ENCODE peak calls at places on chromosomes 16 and 17, in four cellular contexts. V is CD4-positive, CD25-positive, alpha-beta regulatory T cell; G is Caco-2; X is spleen. D is an unnamed sample. For H3K36me3 and H3K4me1, the result is how much of the 10 kb centered on the place peaks cover.

GRCh38 chr17:28528329-28529011 is 22.3 kb downstream of the FOXN1 start:
- DNase-seq in V (no peak), G (no peak), X (no peak), D (no peak)

GRCh38 chr17:49691086-49691676 is 13.3 kb upstream of the SPOP start:
- DNase-seq in V (no peak), G (no peak), X (no peak), D (no peak)

GRCh38 chr17:57408064-57408811 is 151.9 kb downstream of the MSI2 start:
- DNase-seq in V (no peak), G (no peak), X (no peak), D (peak)

GRCh38 chr17:7483238-7484066 is 714 bp upstream of the POLR2A start:
- DNase-seq in V (peak), G (peak), X (peak), D (peak)

GRCh38 chr17:40063034-40063765 is 435 bp downstream of the THRA start:
- DNase-seq in V (no peak), G (peak), X (peak), D (no peak)

GRCh38 chr16:86662195-86662594 is 83.8 kb downstream of the FOXL1 start:
- DNase-seq in V (no peak), G (no peak), X (no peak), D (no peak)

GRCh38 chr16:4407543-4408322 is 8.7 kb downstream of the CORO7 start:
- DNase-seq in V (no peak), G (no peak), X (no peak), D (no peak)

GRCh38 chr17:82787081-82787848 is 35.4 kb downstream of the TBCD start:
- DNase-seq in V (no peak), G (no peak), X (no peak), D (peak)

GRCh38 chr17:39461911-39462641 is 790 bp downstream of the CDK12 start:
- DNase-seq in V (no peak), G (no peak), X (no peak), D (peak)

GRCh38 chr16:85557976-85558589 is 55.0 kb upstream of the GSE1 start:
- DNase-seq in V (no peak), G (peak), X (no peak), D (peak)

GRCh38 chr16:15966420-15967222 is 17.2 kb downstream of the ABCC1 start:
- DNase-seq in V (no peak), G (no peak), X (no peak), D (no peak)

GRCh38 chr17:78151514-78152008 is 5.4 kb downstream of the C17orf99 start:
- DNase-seq in V (no peak), G (peak), X (no peak), D (peak)

GRCh38 chr17:49914096-49914490 is 54.9 kb upstream of the DLX4 start:
- DNase-seq in V (no peak), G (peak), X (no peak), D (no peak)

GRCh38 chr17:78383725-78384471 is 5.4 kb downstream of the PGS1 start:
- DNase-seq in V (peak), G (no peak), X (peak), D (peak)

GRCh38 chr17:3033248-3033640 is 30.2 kb downstream of the OR1D5 start:
- DNase-seq in V (no peak), G (no peak), X (peak), D (no peak)

GRCh38 chr16:275041-275621 is 613 bp downstream of the RGS11 start:
- DNase-seq in V (no peak), G (peak), X (no peak), D (no peak)

GRCh38 chr16:83404261-83404660 is 403.5 kb upstream of the HSBP1 start:
- DNase-seq in V (no peak), G (no peak), X (no peak), D (no peak)

GRCh38 chr16:24850289-24850931 is 4.6 kb downstream of the SLC5A11 start:
- DNase-seq in V (no peak), G (no peak), X (no peak), D (no peak)

DNA sequence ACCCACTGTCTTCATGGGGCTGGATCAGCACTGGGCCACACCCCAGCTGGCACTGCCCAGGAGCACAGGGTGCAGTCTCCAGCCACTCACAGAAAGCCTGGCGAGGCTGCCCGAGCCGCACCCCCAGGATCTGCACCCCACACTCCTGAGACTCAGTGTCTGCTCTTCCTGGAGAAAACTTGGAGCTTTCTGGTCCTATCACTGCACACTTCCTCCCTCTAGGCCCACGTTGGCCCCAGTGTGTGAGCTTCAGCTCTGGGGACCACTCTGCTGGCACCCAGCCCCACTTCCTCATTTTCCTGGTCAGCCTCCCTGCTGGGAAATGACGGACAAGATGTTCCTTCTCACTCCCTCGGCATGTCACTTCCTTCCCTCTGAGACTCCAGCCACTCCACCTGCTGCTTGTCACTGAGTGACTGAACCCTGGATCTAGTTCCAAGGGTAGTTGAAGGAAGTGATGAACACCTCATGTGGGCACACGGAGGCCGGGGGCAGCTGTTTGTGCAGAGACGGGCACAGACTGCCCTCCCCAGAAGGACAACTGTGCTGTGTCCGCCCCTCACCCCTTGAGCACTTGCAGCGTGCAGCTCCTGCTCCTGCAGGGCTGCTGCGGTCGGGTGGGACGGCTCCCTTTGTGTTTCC is 29.0 kb downstream of the ZC3H18 start:
- DNase-seq in V (no peak), G (no peak), X (peak), D (peak)
- H3K36me3 ChIP-seq in V (under half), G (under half), X (half or more), D (under half)

GRCh38 chr16:87705780-87706277 is 60.0 kb downstream of the KLHDC4 start:
- DNase-seq in V (no peak), G (no peak), X (no peak), D (no peak)

GRCh38 chr16:87704754-87705353 is 60.9 kb downstream of the KLHDC4 start:
- DNase-seq in V (no peak), G (no peak), X (no peak), D (no peak)

GRCh38 chr16:87702325-87702811 is 63.4 kb downstream of the KLHDC4 start:
- DNase-seq in V (no peak), G (peak), X (peak), D (no peak)

GRCh38 chr16:87703071-87703470 is 62.7 kb downstream of the KLHDC4 start:
- DNase-seq in V (no peak), G (no peak), X (no peak), D (no peak)

GRCh38 chr16:87703835-87704375 is 61.9 kb downstream of the KLHDC4 start:
- DNase-seq in V (no peak), G (no peak), X (no peak), D (no peak)
- H3K4me1 ChIP-seq in V (under half), G (under half), X (under half), D (under half)

GRCh38 chr16:75244225-75244792 is 7.1 kb downstream of the BCAR1 start:
- DNase-seq in V (no peak), G (no peak), X (no peak), D (no peak)
- H3K36me3 ChIP-seq in V (under half), G (under half), X (under half), D (under half)

DNA sequence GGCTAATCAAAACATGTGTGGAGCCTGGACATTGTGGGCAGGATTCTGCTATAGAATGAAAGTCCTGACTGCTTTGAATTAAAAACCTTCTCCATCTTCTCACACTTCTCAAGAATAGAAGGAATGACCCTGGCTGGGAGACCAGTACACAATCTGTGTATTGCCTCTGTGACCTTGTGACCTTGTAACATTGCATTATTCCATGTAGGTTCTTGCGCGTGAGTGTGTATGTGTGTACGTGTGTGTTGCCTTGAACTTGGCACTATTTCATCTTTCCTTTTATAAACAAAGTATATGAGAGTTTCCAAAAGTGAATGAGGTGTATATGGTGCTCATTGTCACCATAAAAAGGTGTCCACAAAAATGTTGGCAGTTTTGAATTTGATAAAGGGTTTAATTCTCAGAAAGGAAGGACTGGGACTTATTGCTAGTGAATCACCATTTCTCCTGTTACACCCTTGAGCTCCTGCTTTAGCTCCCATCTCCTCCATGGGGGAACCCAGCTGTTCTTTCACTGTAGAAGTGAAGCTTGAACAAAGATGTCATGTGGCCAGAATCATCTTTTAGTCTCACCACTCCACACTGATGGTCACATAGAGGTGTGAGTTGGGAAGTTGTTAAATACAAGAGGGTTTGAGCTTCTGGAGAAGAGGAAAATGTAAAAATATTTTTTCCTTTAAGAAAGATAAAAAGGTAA is 244.9 kb downstream of the FTO start:
- DNase-seq in V (no peak), G (no peak), X (no peak), D (no peak)
- H3K4me1 ChIP-seq in V (under half), G (under half), X (under half), D (under half)

GRCh38 chr17:80799553-80800403 is 191.9 kb upstream of the CHMP6 start:
- DNase-seq in V (no peak), G (no peak), X (peak), D (no peak)
- H3K36me3 ChIP-seq in V (under half), G (under half), X (under half), D (under half)